ENCODE peak calls at places on chromosomes 3 and 15, in four cellular contexts. Y is GM12878, X is HepG2, F is H1. P is an unnamed sample.
A peak's percentile ranks its signal among the peaks of the same experiment; 100 is the strongest.

GRCh38 chr15:48177875-48178611 is at the start of gene MYEF2:
- DNase-seq in Y (peak; percentile 7), X (peak; percentile 28), F (peak; percentile 68), P (peak; percentile 94)

GRCh38 chr15:58469432-58470353 is 37.9 kb downstream of the LIPC start:
- DNase-seq in Y (no peak), X (peak; percentile 90), F (no peak), P (no peak)

GRCh38 chr3:70754314-70754713 is 441.9 kb upstream of the MDFIC2 start:
- DNase-seq in Y (no peak), X (no peak), F (no peak), P (no peak)

GRCh38 chr3:172716476-172716875 is 5.6 kb upstream of the NCEH1 start:
- DNase-seq in Y (no peak), X (no peak), F (no peak), P (no peak)

GRCh38 chr3:49260711-49261357 is 16.2 kb downstream of the C3orf62 start:
- DNase-seq in Y (no peak), X (peak; percentile 36), F (no peak), P (no peak)

GRCh38 chr3:193560870-193561269 is 6.2 kb upstream of the ATP13A4 start:
- DNase-seq in Y (no peak), X (no peak), F (no peak), P (no peak)

GRCh38 chr15:69648215-69648614 is 195.6 kb downstream of the RPLP1 start:
- DNase-seq in Y (no peak), X (no peak), F (no peak), P (peak; percentile 73)

GRCh38 chr3:58452176-58452575 is 18.5 kb upstream of the PDHB start:
- DNase-seq in Y (no peak), X (peak; percentile 95), F (no peak), P (no peak)

GRCh38 chr3:48466386-48467109 is 20.0 kb downstream of the ATRIP start:
- DNase-seq in Y (no peak), X (no peak), F (no peak), P (peak; percentile 50)

GRCh38 chr3:126465928-126466564 is 9.6 kb downstream of the ZXDC start:
- DNase-seq in Y (no peak), X (no peak), F (no peak), P (no peak)

GRCh38 chr15:71801935-71802655 is 8.3 kb upstream of the NR2E3 start:
- DNase-seq in Y (no peak), X (no peak), F (no peak), P (no peak)

GRCh38 chr15:68386587-68387287 is 45.2 kb downstream of the ITGA11 start:
- DNase-seq in Y (no peak), X (no peak), F (no peak), P (no peak)

GRCh38 chr15:76996526-76997401 is 1.8 kb downstream of the PSTPIP1 start:
- DNase-seq in Y (no peak), X (no peak), F (no peak), P (peak; percentile 53)

GRCh38 chr15:82986442-82986780 is 401 bp downstream of the RAMAC start:
- DNase-seq in Y (peak; percentile 7), X (no peak), F (no peak), P (no peak)

GRCh38 chr3:124510290-124510689 is 220.0 kb upstream of the UMPS start:
- DNase-seq in Y (no peak), X (no peak), F (no peak), P (no peak)

GRCh38 chr3:114714957-114715356 is 421.1 kb downstream of the TIGIT start:
- DNase-seq in Y (no peak), X (no peak), F (no peak), P (no peak)

GRCh38 chr3:124250053-124250452 is 258.1 kb upstream of the ROPN1 start:
- DNase-seq in Y (no peak), X (no peak), F (no peak), P (no peak)

GRCh38 chr15:31483924-31484368 is 157.3 kb downstream of the KLF13 start:
- DNase-seq in Y (no peak), X (no peak), F (no peak), P (no peak)

DNA sequence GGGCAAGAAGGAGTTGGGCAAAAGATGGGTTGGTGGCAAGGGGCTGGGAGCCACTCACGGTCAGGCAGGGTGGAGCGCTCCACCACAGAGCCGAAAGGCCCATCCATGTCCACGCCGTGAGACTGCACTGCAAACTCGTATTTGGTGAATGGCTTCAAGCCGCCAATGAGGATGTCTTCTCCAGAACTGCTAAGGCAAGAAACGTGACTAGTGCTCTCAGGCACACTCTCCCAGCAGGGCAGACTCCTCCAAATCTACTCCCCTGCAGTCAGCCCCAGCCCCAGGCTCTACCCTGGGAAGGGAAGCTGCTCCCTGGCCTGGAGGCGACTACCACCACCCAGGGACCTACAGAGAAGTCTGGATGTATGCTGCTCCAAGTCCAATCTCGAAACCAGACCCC is 11.4 kb upstream of the IGDCC3 start:
- DNase-seq in Y (no peak), X (no peak), F (no peak), P (no peak)
- TF ChIP-seq YY1 in Y (no peak), X (no peak), F (no peak), P (no peak)

GRCh38 chr3:100650651-100651611 is 41.5 kb downstream of the ADGRG7 start:
- DNase-seq in Y (peak; percentile 69), X (no peak), F (no peak), P (no peak)

GRCh38 chr3:100656945-100657344 is 47.5 kb downstream of the ADGRG7 start:
- DNase-seq in Y (no peak), X (no peak), F (no peak), P (no peak)

GRCh38 chr3:100653731-100654309 is 44.4 kb downstream of the ADGRG7 start:
- DNase-seq in Y (no peak), X (no peak), F (no peak), P (no peak)
- TF ChIP-seq TAF1 in Y (no peak), X (no peak), F (no peak), P (no peak)

GRCh38 chr3:15576475-15576874 is 24.9 kb downstream of the HACL1 start:
- DNase-seq in Y (no peak), X (no peak), F (no peak), P (no peak)

GRCh38 chr3:15575446-15575845 is 25.9 kb downstream of the HACL1 start:
- DNase-seq in Y (no peak), X (no peak), F (no peak), P (no peak)

GRCh38 chr3:15572138-15572537 is 29.2 kb downstream of the HACL1 start:
- DNase-seq in Y (no peak), X (no peak), F (no peak), P (no peak)
- H3K36me3 ChIP-seq in Y (peaks cover 6% of the 10 kb centered on the region), X (peaks cover 6% of the 10 kb centered on the region), F (peaks cover 45% of the 10 kb centered on the region), P (peaks cover 39% of the 10 kb centered on the region)

DNA sequence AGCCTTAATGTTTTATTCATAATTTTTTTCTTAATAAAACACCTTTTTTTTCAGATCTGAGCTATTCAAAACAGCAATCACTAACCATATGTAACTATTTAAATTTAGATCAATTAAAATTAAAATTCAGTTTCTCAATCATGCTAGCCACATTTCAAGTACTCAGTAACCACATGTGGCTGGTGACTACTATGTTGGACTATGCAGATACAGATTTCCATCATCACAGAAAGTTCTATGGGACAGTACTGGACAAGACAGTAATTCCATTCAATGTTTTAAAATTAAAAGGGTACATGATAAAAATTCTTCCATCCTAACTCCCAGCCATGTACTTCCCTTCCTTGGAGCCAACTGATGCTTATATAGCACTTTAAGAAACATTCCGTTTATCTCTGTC is 119.3 kb downstream of the GLDN start:
- DNase-seq in Y (no peak), X (no peak), F (no peak), P (no peak)
- TF ChIP-seq YY1 in Y (no peak), X (no peak), F (no peak), P (no peak)

GRCh38 chr3:10703875-10704274 is 112.2 kb upstream of the SLC6A11 start:
- DNase-seq in Y (no peak), X (no peak), F (peak; percentile 49), P (peak; percentile 46)

GRCh38 chr3:10707089-10707983 is 108.7 kb upstream of the SLC6A11 start:
- DNase-seq in Y (no peak), X (no peak), F (no peak), P (peak; percentile 81)

GRCh38 chr3:10709110-10709781 is 106.8 kb upstream of the SLC6A11 start:
- DNase-seq in Y (no peak), X (no peak), F (no peak), P (peak; percentile 72)

GRCh38 chr3:10707984-10708868 is 107.8 kb upstream of the SLC6A11 start:
- DNase-seq in Y (no peak), X (no peak), F (no peak), P (peak; percentile 35)

DNA sequence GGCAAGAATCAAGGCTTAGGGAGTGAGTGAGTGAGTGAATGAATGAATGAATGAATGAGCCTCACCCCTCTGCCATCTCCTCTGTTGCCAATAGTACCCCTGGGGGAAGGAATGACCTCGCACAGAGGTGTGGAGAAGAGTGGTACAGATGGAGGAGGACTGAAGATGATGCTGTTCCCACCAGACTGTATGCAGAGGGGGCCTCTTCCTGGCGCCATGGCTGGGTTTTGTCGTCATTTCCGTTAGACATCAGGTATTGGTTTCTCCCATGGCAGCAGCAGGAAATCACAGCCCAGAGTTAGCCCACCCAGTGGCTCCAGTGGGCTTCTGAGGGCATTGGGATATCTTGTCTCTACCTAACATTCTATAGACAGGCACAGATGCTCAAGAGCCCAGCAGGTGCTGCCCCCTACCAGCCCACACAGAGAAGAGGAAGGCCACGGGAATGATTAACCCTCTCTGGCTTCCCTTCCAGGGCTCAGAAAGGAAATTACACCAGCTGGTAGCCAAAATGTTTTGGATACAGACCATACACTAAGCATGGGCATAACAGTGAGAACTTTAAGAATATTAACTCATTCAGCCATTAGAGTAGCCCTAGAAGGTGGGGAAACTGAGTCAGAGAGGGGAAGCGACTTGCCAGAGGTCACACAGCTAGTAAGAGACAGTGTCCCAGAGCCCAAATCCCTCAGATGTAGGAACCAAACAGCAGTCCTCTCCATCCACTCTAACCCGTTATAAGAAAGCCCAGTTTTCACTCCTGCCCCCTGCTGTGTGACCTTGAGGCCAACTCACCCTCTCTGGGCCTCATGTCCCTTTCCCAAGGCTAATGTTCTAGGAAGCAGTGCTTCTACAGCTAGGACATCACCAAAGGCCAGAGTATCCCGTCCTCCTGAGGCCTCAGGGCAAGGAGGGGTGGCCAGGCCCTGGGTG is 109.6 kb upstream of the SLC6A11 start:
- DNase-seq in Y (no peak), X (no peak), F (no peak), P (peak; percentile 49)
- TF ChIP-seq TAF1 in Y (no peak), X (no peak), F (no peak), P (no peak)

GRCh38 chr15:98957655-98958054 is 49.9 kb downstream of the PGPEP1L start:
- DNase-seq in Y (no peak), X (no peak), F (no peak), P (no peak)
- H3K36me3 ChIP-seq in Y (no peaks in the 10 kb centered on the region), X (peaks cover 30% of the 10 kb centered on the region), F (peaks cover 60% of the 10 kb centered on the region), P (peaks cover 24% of the 10 kb centered on the region)

P was measured in SK-N-SH.